ENCODE peak calls at places on chromosomes 12 and 14, in four cellular contexts. I, S, N and C are unnamed samples.
A peak's percentile ranks its signal among the peaks of the same experiment; 100 is the strongest.

GRCh38 chr12:52691765-52692150 is 11.6 kb upstream of the KRT1 start:
- DNase-seq in N (no peak), I (no peak), S (no peak), C (no peak)

GRCh38 chr12:25934461-25934860 is 24.0 kb upstream of the RASSF8 start:
- DNase-seq in S (no peak), N (no peak), I (no peak), C (no peak)

GRCh38 chr14:51488569-51489220 is 163.0 kb upstream of the FRMD6 start:
- DNase-seq in I (no peak), S (no peak), N (no peak), C (no peak)

GRCh38 chr14:92555440-92556111 is 42.0 kb downstream of the RIN3 start:
- DNase-seq in I (no peak), N (no peak), S (no peak), C (no peak)

GRCh38 chr14:74661726-74662450 is 49.9 kb upstream of the LTBP2 start:
- DNase-seq in I (no peak), N (no peak), S (no peak), C (no peak)

GRCh38 chr12:115752151-115752550 is 525.3 kb downstream of the MED13L start:
- DNase-seq in N (no peak), I (no peak), S (no peak), C (no peak)

GRCh38 chr12:96046543-96047137 is 11.3 kb upstream of the LTA4H start:
- DNase-seq in I (no peak), S (no peak), N (no peak), C (no peak)

GRCh38 chr12:132118876-132119275 is 25.2 kb downstream of the DDX51 start:
- DNase-seq in N (no peak), I (no peak), S (no peak), C (no peak)

GRCh38 chr12:73421832-73422231 is 1115.8 kb upstream of the ATXN7L3B start:
- DNase-seq in S (no peak), N (no peak), I (no peak), C (no peak)

GRCh38 chr12:50566066-50566465 is 61.3 kb downstream of the DIP2B start:
- DNase-seq in I (no peak), N (no peak), S (no peak), C (no peak)

GRCh38 chr12:29725587-29726320 is 58.0 kb downstream of the TMTC1 start:
- DNase-seq in N (no peak), I (no peak), S (no peak), C (no peak)

GRCh38 chr12:120902846-120903381 is 1.2 kb downstream of the SPPL3 start:
- DNase-seq in S (no peak), N (no peak), I (no peak), C (no peak)

GRCh38 chr14:50001999-50002925 is 109.4 kb downstream of the ARF6 start:
- DNase-seq in N (no peak), I (no peak), S (no peak), C (peak; percentile 35)

GRCh38 chr12:48197967-48198618 is 5.0 kb downstream of the OR10AD1 start:
- DNase-seq in I (peak; percentile 97), N (peak; percentile 98), S (peak; percentile 96), C (no peak)

GRCh38 chr12:6275609-6276246 is 34.8 kb upstream of the PLEKHG6 start:
- DNase-seq in I (no peak), S (no peak), N (no peak), C (no peak)

GRCh38 chr14:76918751-76919421 is 92.7 kb downstream of the LRRC74A start:
- DNase-seq in I (peak; percentile 76), S (peak; percentile 80), N (peak; percentile 96), C (peak; percentile 50)

GRCh38 chr12:102300824-102301461 is 103.3 kb upstream of the PMCH start:
- DNase-seq in I (peak; percentile 55), S (peak; percentile 36), N (peak; percentile 67), C (no peak)

GRCh38 chr14:68895304-68895703 is 83.8 kb downstream of the ACTN1 start:
- DNase-seq in S (no peak), N (no peak), I (no peak), C (no peak)

GRCh38 chr12:1093166-1093751 is 102.2 kb downstream of the ERC1 start:
- DNase-seq in I (peak; percentile 72), S (no peak), N (peak; percentile 75), C (peak; percentile 50)

GRCh38 chr14:65069874-65070709 is 32.2 kb downstream of the MAX start:
- DNase-seq in I (no peak), S (no peak), N (no peak), C (no peak)

GRCh38 chr12:121793501-121793835 is at the start of gene RHOF:
- DNase-seq in N (no peak), S (peak; percentile 61), I (peak; percentile 80), C (no peak)

GRCh38 chr12:117367006-117367638 is 5.7 kb upstream of the NOS1 start:
- DNase-seq in I (peak; percentile 84), S (peak; percentile 84), N (peak; percentile 85), C (peak; percentile 73)

GRCh38 chr14:65704850-65705249 is 292.3 kb downstream of the FUT8 start:
- DNase-seq in N (no peak), I (no peak), S (no peak), C (no peak)

GRCh38 chr12:18165422-18165871 is 75.5 kb upstream of the RERGL start:
- DNase-seq in S (no peak), N (no peak), I (no peak), C (no peak)

GRCh38 chr14:20516921-20517320 is 11.6 kb downstream of the RNASE10 start:
- DNase-seq in N (no peak), I (no peak), S (no peak), C (no peak)

GRCh38 chr12:46494424-46494823 is 121.9 kb upstream of the SLC38A2 start:
- DNase-seq in N (peak; percentile 85), I (no peak), S (no peak), C (no peak)

GRCh38 chr12:95304673-95305198 is 87.1 kb downstream of the VEZT start:
- DNase-seq in S (no peak), I (no peak), N (no peak), C (no peak)

GRCh38 chr14:100030441-100031153 is 34.6 kb upstream of the EVL start:
- DNase-seq in N (peak; percentile 37), S (no peak), I (no peak), C (no peak)

GRCh38 chr14:81565441-81566290 is 32.0 kb upstream of the SEL1L start:
- DNase-seq in I (peak; percentile 59), S (peak; percentile 16), N (peak; percentile 29), C (peak; percentile 16)

GRCh38 chr12:15208140-15208539 is 13.1 kb downstream of the RERG start:
- DNase-seq in S (no peak), I (no peak), N (peak; percentile 30), C (no peak)

GRCh38 chr12:65086236-65086635 is 34.9 kb downstream of the WIF1 start:
- DNase-seq in N (no peak), S (no peak), I (no peak), C (no peak)

GRCh38 chr12:65083581-65083980 is 37.5 kb downstream of the WIF1 start:
- DNase-seq in I (no peak), S (no peak), N (no peak), C (no peak)

GRCh38 chr12:65090461-65090860 is 30.6 kb downstream of the WIF1 start:
- DNase-seq in N (no peak), I (no peak), S (no peak), C (no peak)

GRCh38 chr12:65082411-65082810 is 38.7 kb downstream of the WIF1 start:
- DNase-seq in I (no peak), S (no peak), N (no peak), C (no peak)

DNA sequence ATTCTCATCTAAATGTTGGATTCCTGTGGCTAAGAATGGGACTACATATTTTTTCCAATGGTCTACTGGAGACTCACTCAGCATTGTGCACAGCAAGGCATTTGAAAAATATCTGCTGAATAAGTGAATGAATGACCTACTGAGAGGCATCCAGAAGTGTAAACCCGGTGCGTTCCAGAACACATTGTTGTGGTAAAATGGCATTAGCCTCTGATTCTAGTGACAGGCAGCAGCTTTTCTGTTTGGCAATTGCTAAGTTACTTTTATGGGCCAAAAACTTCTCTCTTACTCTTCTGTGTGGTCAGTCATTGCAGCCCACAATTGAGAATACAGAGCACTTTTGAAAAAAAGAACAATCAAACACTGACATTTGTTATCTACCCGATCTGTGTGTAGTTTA is 36.5 kb downstream of the WIF1 start:
- DNase-seq in I (no peak), N (no peak), S (no peak), C (no peak)
- H3K4me2 ChIP-seq in I (no peak overlapping the region), N (no peak overlapping the region), S (no peak overlapping the region), C (no peak overlapping the region)

DNA sequence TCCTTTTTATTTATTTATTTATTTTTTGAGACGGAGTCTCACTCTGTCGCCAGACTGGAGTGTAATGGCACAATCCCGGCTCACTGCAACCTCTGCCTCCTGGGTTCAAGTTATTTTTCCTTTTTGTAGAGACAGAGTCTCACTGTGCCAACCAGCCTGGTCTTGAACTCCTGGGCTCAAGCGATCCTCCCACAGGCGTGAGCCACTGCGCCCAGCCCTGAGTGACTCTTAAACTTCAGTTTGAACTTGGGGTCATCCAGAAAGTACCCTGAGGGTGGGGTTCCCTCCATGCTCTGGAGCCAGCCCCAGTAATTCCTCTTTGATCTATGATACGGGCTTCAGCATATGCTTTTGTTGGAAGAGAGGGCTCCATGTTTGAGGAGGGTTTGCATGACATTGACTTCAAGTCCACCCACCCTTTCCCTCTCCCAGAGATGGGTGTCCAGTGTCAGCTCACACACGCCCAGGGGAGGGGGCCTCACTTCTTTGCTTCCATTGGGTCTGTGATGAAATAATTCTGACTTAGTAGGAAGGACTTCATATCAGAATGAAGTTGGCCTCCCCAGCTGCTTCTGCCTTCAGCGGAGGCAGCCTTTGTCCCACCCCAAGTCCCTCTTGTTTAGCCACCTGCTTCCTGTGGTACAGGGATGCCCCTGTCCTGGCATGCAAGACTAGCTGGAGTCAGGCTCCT is 11.9 kb downstream of the SDS start:
- DNase-seq in I (no peak), N (no peak), S (no peak), C (no peak)
- H3K4me2 ChIP-seq in I (no peak overlapping the region), N (no peak overlapping the region), S (no peak overlapping the region), C (no peak overlapping the region)

GRCh38 chr12:64780531-64781373 is 21.5 kb upstream of the GNS start:
- DNase-seq in S (peak; percentile 32), N (peak; percentile 33), I (peak; percentile 81), C (no peak)
- H3K4me2 ChIP-seq in S (peak overlapping the region; percentile 15), N (peak overlapping the region; percentile 87), I (peak overlapping the region; percentile 74), C (no peak overlapping the region)

GRCh38 chr14:37595809-37596595 is 573 bp downstream of the TTC6 start:
- DNase-seq in N (peak; percentile 89), I (peak; percentile 71), S (peak; percentile 79), C (no peak)

GRCh38 chr14:37592288-37593274 is 2.5 kb downstream of the FOXA1 start:
- DNase-seq in N (peak; percentile 67), S (no peak), I (peak; percentile 42), C (no peak)

GRCh38 chr14:37593496-37594237 is 1.4 kb downstream of the FOXA1 start:
- DNase-seq in N (no peak), S (no peak), I (no peak), C (no peak)

GRCh38 chr14:37594916-37595808 is at the start of the genes FOXA1 and TTC6:
- DNase-seq in I (peak; percentile 72), S (peak; percentile 58), N (peak; percentile 83), C (no peak)

DNA sequence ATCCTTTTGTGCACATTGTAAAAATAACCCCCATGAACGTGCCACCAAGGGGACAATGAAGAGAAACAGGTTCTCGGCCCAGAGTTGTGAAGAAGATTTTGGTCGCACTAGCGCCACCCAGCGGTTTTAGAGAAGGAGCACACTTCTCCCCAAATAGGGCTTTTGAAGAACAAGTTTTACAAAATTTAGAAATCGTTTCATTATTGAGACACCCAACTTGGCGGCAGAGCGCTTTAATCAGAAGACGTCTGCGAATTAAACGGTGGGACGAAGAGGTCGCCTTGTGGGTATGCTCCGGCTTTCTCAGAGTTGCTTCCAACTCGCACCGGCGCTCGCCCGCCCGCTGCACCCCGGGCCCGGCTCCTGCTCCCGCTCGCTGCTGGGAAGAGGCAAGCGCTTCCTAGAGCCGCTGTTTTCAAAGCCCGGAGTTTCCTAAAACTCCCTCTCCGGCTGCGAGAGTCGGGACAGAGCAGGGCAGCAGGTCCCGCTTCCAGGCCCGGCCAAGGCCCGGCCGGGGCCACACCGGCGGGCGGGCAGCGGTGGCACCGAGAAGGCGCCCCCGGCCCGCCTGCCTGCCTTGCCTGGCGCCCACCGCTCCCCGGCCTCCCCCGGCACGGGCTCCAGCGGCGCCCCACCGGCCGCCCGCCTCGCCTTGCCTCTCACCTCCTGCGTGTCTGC is 672 bp downstream of the FOXA1 start:
- DNase-seq in N (peak; percentile 92), I (peak; percentile 91), S (peak; percentile 42), C (no peak)
- H3K4me2 ChIP-seq in N (peak overlapping the region; percentile 95), I (peak overlapping the region; percentile 73), S (peak overlapping the region; percentile 69), C (no peak overlapping the region)